ENCODE peak calls at places on chromosomes 12 and 14, in seven cellular contexts. B, M, E, U, Y, I and N are unnamed samples.

GRCh38 chr12:107405436-107405835 is 280.2 kb upstream of the PWP1 start:
- DNase-seq in U (no peak), M (no peak), I (no peak), Y (no peak), B (peak; percentile 65), E (peak; percentile 32), N (no peak)

GRCh38 chr12:124430491-124430890 is 135.6 kb downstream of the RFLNA start:
- DNase-seq in B (no peak), E (no peak), Y (no peak), I (no peak), U (no peak), M (no peak), N (no peak)

GRCh38 chr12:98227162-98227561 is 288.2 kb upstream of the TMPO start:
- DNase-seq in U (no peak), I (no peak), E (no peak), Y (no peak), B (no peak), M (peak; percentile 14), N (no peak)

GRCh38 chr14:57692671-57693070 is 173.2 kb downstream of the SLC35F4 start:
- DNase-seq in E (no peak), U (peak; percentile 20), I (peak; percentile 26), B (no peak), Y (no peak), M (peak; percentile 79), N (no peak)

GRCh38 chr14:71021347-71022014 is 114.2 kb downstream of the PCNX1 start:
- DNase-seq in M (no peak), B (no peak), U (no peak), I (no peak), E (no peak), Y (no peak), N (no peak)

GRCh38 chr12:42590324-42590934 is 883 bp upstream of the PRICKLE1 start:
- DNase-seq in E (peak; percentile 33), B (peak; percentile 64), U (no peak), I (peak; percentile 28), M (no peak), Y (peak; percentile 25), N (no peak)

GRCh38 chr14:55926007-55926406 is 192.2 kb upstream of the PELI2 start:
- DNase-seq in E (no peak), U (no peak), Y (peak; percentile 53), M (no peak), B (no peak), I (no peak), N (peak; percentile 57)

GRCh38 chr12:124608451-124608870 is 41.0 kb upstream of the NCOR2 start:
- DNase-seq in U (peak; percentile 87), Y (no peak), M (peak; percentile 39), B (no peak), E (no peak), I (no peak), N (no peak)

GRCh38 chr14:69539631-69540410 is 34.9 kb downstream of the CCDC177 start:
- DNase-seq in I (no peak), M (peak; percentile 87), B (no peak), E (no peak), Y (no peak), U (no peak), N (peak; percentile 31)

GRCh38 chr14:89617471-89618291 is 200.6 kb upstream of the FOXN3 start:
- DNase-seq in E (peak; percentile 36), M (peak; percentile 36), I (no peak), U (peak; percentile 14), Y (peak; percentile 59), B (no peak), N (peak; percentile 45)

GRCh38 chr12:53047221-53048032 is 2.4 kb upstream of the TNS2 start:
- DNase-seq in U (peak; percentile 83), B (peak; percentile 89), E (peak; percentile 83), M (no peak), I (peak; percentile 67), Y (peak; percentile 74), N (peak; percentile 83)

GRCh38 chr12:7609480-7609879 is 56.2 kb downstream of the APOBEC1 start:
- DNase-seq in U (no peak), I (no peak), B (no peak), E (no peak), Y (no peak), M (peak; percentile 18), N (no peak)

GRCh38 chr14:86221755-86222154 is 691.8 kb downstream of the FLRT2 start:
- DNase-seq in M (no peak), E (no peak), B (no peak), Y (no peak), I (no peak), U (no peak), N (no peak)

GRCh38 chr12:43407816-43408645 is 144.0 kb downstream of the ADAMTS20 start:
- DNase-seq in I (no peak), U (no peak), E (no peak), B (no peak), Y (no peak), M (peak; percentile 18), N (no peak)

GRCh38 chr14:36874396-36875138 is 212.9 kb downstream of the PAX9 start:
- DNase-seq in B (no peak), I (no peak), E (no peak), M (peak; percentile 90), U (no peak), Y (no peak), N (no peak)

GRCh38 chr12:12715459-12716150 is 1.6 kb upstream of the CDKN1B start:
- DNase-seq in M (peak; percentile 13), E (peak; percentile 18), Y (peak; percentile 62), B (no peak), I (no peak), U (peak; percentile 88), N (no peak)

GRCh38 chr14:52563120-52563519 is 10.5 kb downstream of the GPR137C start:
- DNase-seq in E (no peak), Y (no peak), I (no peak), U (no peak), B (no peak), M (peak; percentile 69), N (no peak)

GRCh38 chr12:122872815-122873361 is 23.0 kb downstream of the VPS37B start:
- DNase-seq in B (no peak), M (no peak), U (no peak), E (no peak), I (no peak), Y (no peak), N (peak; percentile 43)

GRCh38 chr12:120687570-120688289 is 781 bp downstream of the MLEC start:
- DNase-seq in Y (peak; percentile 63), M (no peak), E (peak; percentile 24), I (no peak), B (no peak), U (peak; percentile 51), N (no peak)

GRCh38 chr12:78183854-78184253 is 353.2 kb downstream of the NAV3 start:
- DNase-seq in I (no peak), Y (no peak), U (no peak), E (no peak), M (no peak), B (no peak), N (no peak)

GRCh38 chr12:132322206-132323132 is 6.9 kb downstream of the GALNT9 start:
- DNase-seq in U (no peak), I (no peak), M (no peak), Y (no peak), B (peak; percentile 33), E (no peak), N (no peak)

GRCh38 chr12:115224031-115224430 is 540.1 kb upstream of the TBX3 start:
- DNase-seq in B (no peak), U (no peak), I (no peak), M (no peak), Y (no peak), E (no peak), N (no peak)

GRCh38 chr14:21070083-21070609 is at the start of gene ARHGEF40:
- DNase-seq in I (peak; percentile 40), M (no peak), B (peak; percentile 89), Y (peak; percentile 74), E (peak; percentile 65), U (peak; percentile 50), N (peak; percentile 74)

GRCh38 chr14:95327558-95328374 is 8.1 kb upstream of the CLMN start:
- DNase-seq in U (peak; percentile 89), E (no peak), B (no peak), Y (no peak), M (no peak), I (no peak), N (no peak)

GRCh38 chr12:112992541-112993398 is 14.5 kb downstream of the OAS2 start:
- DNase-seq in Y (peak; percentile 72), M (peak; percentile 62), B (no peak), U (peak; percentile 74), E (peak; percentile 28), I (peak; percentile 75), N (peak; percentile 53)

GRCh38 chr14:22882529-22883190 is 362 bp upstream of the REM2 start:
- DNase-seq in U (peak; percentile 46), I (no peak), Y (peak; percentile 51), E (no peak), B (no peak), M (peak; percentile 74), N (peak; percentile 50)

GRCh38 chr12:752673-753400 is 458 bp downstream of the WNK1 start:
- DNase-seq in U (peak; percentile 63), I (no peak), M (no peak), Y (peak; percentile 60), E (peak; percentile 45), B (peak; percentile 81), N (peak; percentile 68)